ENCODE peak calls at places on chromosomes 4 and X, in seven cellular contexts. K is MM.1S, N is AG10803, U is aorta, R is choroid plexus epithelial cell, P is A549, X is body of pancreas. B is an unnamed sample.

GRCh38 chr4:156615066-156615514 is 356.5 kb downstream of the PDGFC start:
- DNase-seq in X (peak; percentile 2), K (no peak), P (no peak), R (peak; percentile 98), N (peak; percentile 99), U (no peak), B (no peak)

GRCh38 chr4:152990471-152991131 is 54.5 kb downstream of the FHDC1 start:
- DNase-seq in P (peak; percentile 14), X (no peak), R (no peak), U (no peak), N (no peak), K (no peak), B (no peak)

GRCh38 chr4:13988347-13989265 is 361.1 kb upstream of the BOD1L1 start:
- DNase-seq in K (no peak), N (peak; percentile 92), X (peak; percentile 28), R (peak; percentile 99), U (peak; percentile 79), P (peak; percentile 91), B (peak; percentile 30)

GRCh38 chrX:15170927-15171326 is 99.0 kb downstream of the ASB9 start:
- DNase-seq in U (no peak), N (no peak), X (no peak), R (no peak), P (no peak), K (no peak), B (no peak)

GRCh38 chr4:15034071-15034764 is 31.9 kb downstream of the CPEB2 start:
- DNase-seq in K (no peak), R (peak; percentile 56), U (no peak), N (peak; percentile 42), P (no peak), X (no peak), B (no peak)

GRCh38 chrX:151703487-151703886 is 8.2 kb downstream of the PRRG3 start:
- DNase-seq in P (no peak), K (no peak), X (peak; percentile 17), N (no peak), R (no peak), U (no peak), B (no peak)

GRCh38 chrX:151702021-151702714 is 6.9 kb downstream of the PRRG3 start:
- DNase-seq in K (no peak), P (no peak), N (peak; percentile 45), U (no peak), X (no peak), R (no peak), B (no peak)

GRCh38 chr4:2663275-2663674 is 92.9 kb downstream of the TNIP2 start:
- DNase-seq in K (no peak), U (no peak), N (no peak), X (no peak), P (no peak), R (peak; percentile 59), B (no peak)

GRCh38 chr4:156924774-156925173 is 46.8 kb downstream of the PDGFC start:
- DNase-seq in P (no peak), N (no peak), R (no peak), X (no peak), U (no peak), K (no peak), B (no peak)

GRCh38 chr4:51843309-51844156 is 580 bp downstream of the DCUN1D4 start:
- DNase-seq in R (peak; percentile 70), U (peak; percentile 82), P (peak; percentile 58), X (peak; percentile 67), K (peak; percentile 43), N (peak; percentile 71), B (peak; percentile 76)

GRCh38 chrX:22577181-22577580 is 304.5 kb downstream of the CBLL2 start:
- DNase-seq in U (no peak), R (peak; percentile 41), K (no peak), X (no peak), P (peak; percentile 1), N (peak; percentile 52), B (peak; percentile 4)

GRCh38 chr4:144403903-144404302 is 242.1 kb upstream of the HHIP start:
- DNase-seq in R (no peak), N (no peak), U (no peak), P (no peak), X (no peak), K (no peak), B (no peak)

GRCh38 chr4:36427696-36428095 is 146.3 kb downstream of the DTHD1 start:
- DNase-seq in U (no peak), N (no peak), X (no peak), R (no peak), P (no peak), K (no peak), B (no peak)

GRCh38 chrX:54479471-54480122 is 16.4 kb downstream of the FGD1 start:
- DNase-seq in N (no peak), P (no peak), U (no peak), X (no peak), R (peak; percentile 25), K (no peak), B (no peak)

GRCh38 chrX:155334486-155335316 is at the start of gene CLIC2:
- DNase-seq in K (peak; percentile 82), R (peak; percentile 64), P (peak; percentile 3), X (peak; percentile 12), U (peak; percentile 40), N (peak; percentile 65), B (peak; percentile 52)

GRCh38 chr4:57122959-57123358 is 12.8 kb upstream of the IGFBP7 start:
- DNase-seq in R (no peak), X (no peak), N (no peak), P (no peak), K (no peak), U (no peak), B (no peak)

GRCh38 chr4:155190099-155190498 is 18.3 kb upstream of the NPY2R start:
- DNase-seq in N (no peak), K (no peak), X (no peak), P (no peak), R (no peak), U (no peak), B (no peak)

GRCh38 chrX:8988456-8988855 is 45.5 kb downstream of the FAM9B start:
- DNase-seq in R (peak; percentile 38), N (peak; percentile 53), X (no peak), P (peak; percentile 1), U (peak; percentile 65), K (no peak), B (peak; percentile 51)

GRCh38 chr4:78610546-78611214 is 59.1 kb downstream of the ANXA3 start:
- DNase-seq in P (no peak), R (peak; percentile 63), K (peak; percentile 74), N (peak; percentile 58), U (no peak), X (no peak), B (no peak)

GRCh38 chrX:46681849-46682248 is 77.1 kb downstream of the SLC9A7 start:
- DNase-seq in U (no peak), P (no peak), R (peak; percentile 25), X (no peak), K (no peak), N (peak; percentile 37), B (no peak)

GRCh38 chr4:144507309-144508101 is 138.5 kb upstream of the HHIP start:
- DNase-seq in P (no peak), X (no peak), N (no peak), K (no peak), U (no peak), R (peak; percentile 18), B (no peak)

DNA sequence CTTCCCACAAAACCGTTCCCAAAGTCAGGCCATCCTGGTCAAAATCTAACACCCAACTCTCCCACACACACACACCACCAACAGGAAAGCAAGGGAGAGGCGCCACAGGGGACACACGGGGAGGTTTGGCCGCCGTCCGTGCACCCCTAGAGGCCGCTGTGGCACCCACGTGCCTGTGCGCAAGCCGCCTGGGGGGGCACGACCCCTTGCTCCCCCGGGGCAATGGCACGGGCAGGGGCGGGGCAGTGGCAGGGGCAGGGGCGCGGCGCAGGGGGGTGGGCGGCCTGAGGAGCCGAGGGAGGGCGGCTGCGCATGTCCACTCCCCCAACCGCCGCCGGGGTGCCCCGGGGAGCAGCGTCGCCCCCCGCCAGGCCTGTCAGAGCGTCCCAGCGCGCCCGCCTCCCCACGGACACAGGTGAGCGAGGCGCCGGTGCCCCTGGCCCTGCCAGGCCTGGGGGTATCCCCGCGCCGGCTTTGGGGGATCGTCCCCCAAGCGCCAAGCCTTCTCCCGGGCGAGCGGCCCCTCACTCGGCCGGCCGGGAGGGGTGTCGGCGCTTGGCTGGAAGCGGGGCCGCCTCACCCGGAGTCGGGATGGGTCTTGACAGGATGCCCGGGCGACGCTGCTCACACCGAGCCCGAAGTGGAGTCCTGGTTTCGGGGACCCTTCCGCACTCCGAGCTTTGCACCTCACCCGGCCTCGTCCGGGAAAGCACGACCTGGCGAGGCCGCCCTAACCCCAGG is at the start of gene ERAS:
- DNase-seq in P (no peak), K (peak; percentile 19), X (no peak), N (no peak), R (no peak), U (no peak), B (no peak)
- H3K4me3 ChIP-seq in P (no peak within 1 kb of the TSS), K (no peak within 1 kb of the TSS), X (no peak within 1 kb of the TSS), N (no peak within 1 kb of the TSS), R (no peak within 1 kb of the TSS), U (no peak within 1 kb of the TSS), B (no peak within 1 kb of the TSS)

GRCh38 chr4:38131371-38132139 is 171.4 kb downstream of the PTTG2 start:
- DNase-seq in N (no peak), X (peak; percentile 40), P (no peak), U (no peak), R (peak; percentile 60), K (peak; percentile 54), B (peak; percentile 57)
- H3K4me3 ChIP-seq in N (no peak overlapping the region), X (no peak overlapping the region), P (no peak overlapping the region), U (no peak overlapping the region), R (no peak overlapping the region), K (peak overlapping the region; percentile 3), B (no peak overlapping the region)

GRCh38 chr4:121822047-121822446 is 1.6 kb downstream of the CCNA2 start:
- DNase-seq in X (no peak), N (no peak), R (no peak), K (no peak), P (no peak), U (no peak), B (no peak)
- H3K4me3 ChIP-seq in X (no peak overlapping the region), N (peak overlapping the region; percentile 77), R (peak overlapping the region; percentile 79), K (peak overlapping the region; percentile 90), P (peak overlapping the region; percentile 91), U (no peak overlapping the region), B (peak overlapping the region; percentile 40)

GRCh38 chr4:64940698-64941097 is 531.4 kb upstream of the TECRL start:
- DNase-seq in R (peak; percentile 1), K (no peak), P (no peak), U (no peak), N (peak; percentile 0), X (no peak), B (no peak)
- H3K4me3 ChIP-seq in R (no peak overlapping the region), K (no peak overlapping the region), P (no peak overlapping the region), U (no peak overlapping the region), N (no peak overlapping the region), X (no peak overlapping the region), B (no peak overlapping the region)

DNA sequence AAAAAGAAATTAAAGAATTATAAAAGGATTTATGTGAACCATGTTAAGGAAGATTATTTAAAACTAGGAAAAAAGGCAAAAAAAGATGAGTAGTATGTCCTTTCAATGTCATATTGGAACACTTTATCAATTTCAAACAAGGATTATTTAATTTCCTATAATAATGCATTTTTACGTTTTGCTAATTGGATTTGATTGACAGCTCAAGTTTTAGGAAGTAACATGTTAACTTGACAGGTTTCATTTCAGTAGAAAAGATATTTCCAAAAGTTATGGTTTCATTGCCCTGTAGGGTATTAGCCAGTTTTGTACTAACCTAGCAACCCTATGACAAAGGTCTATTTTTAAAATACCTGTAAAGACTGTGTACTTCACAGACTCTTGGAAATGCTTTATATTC is 379.6 kb upstream of the ZFP42 start:
- DNase-seq in U (no peak), P (no peak), X (no peak), R (no peak), K (no peak), N (no peak), B (no peak)
- H3K4me3 ChIP-seq in U (no peak overlapping the region), P (no peak overlapping the region), X (no peak overlapping the region), R (no peak overlapping the region), K (no peak overlapping the region), N (no peak overlapping the region), B (no peak overlapping the region)

GRCh38 chr4:60657802-60658201 is 542.3 kb upstream of the ADGRL3 start:
- DNase-seq in P (no peak), X (no peak), U (no peak), R (peak; percentile 41), K (peak; percentile 25), N (no peak), B (no peak)
- H3K4me3 ChIP-seq in P (no peak overlapping the region), X (no peak overlapping the region), U (no peak overlapping the region), R (peak overlapping the region; percentile 1), K (no peak overlapping the region), N (no peak overlapping the region), B (no peak overlapping the region)